ENCODE peak calls at places on chromosomes 3 and 15, in ten cellular contexts. L is G401, U is mammary epithelial cell, D is NCI-H446 treated with DMSO at 0.1 percent for 48 hours, V is frontal cortex, Z is DMS 273 treated with DMSO at 0.1 percent for 48 hours, A is ACHN, Y is AG08396, S is T-helper 9 cell, O is foreskin fibroblast. C is an unnamed sample.

GRCh38 chr15:63465104-63465503 is 39.3 kb upstream of the USP3 start:
- DNase-seq in L (peak), Y (peak), V (no peak), A (peak), O (peak), U (peak), S (no peak), Z (no peak), D (peak), C (peak)

GRCh38 chr15:34841220-34841841 is 46.0 kb upstream of the ACTC1 start:
- DNase-seq in Y (no peak), D (peak), U (no peak), L (no peak), Z (no peak), A (no peak), O (no peak), V (no peak), S (no peak), C (no peak)

GRCh38 chr3:130661116-130661515 is 85.5 kb downstream of the PIK3R4 start:
- DNase-seq in S (no peak), D (peak), A (no peak), L (no peak), V (no peak), U (no peak), Y (no peak), O (peak), Z (no peak), C (no peak)

GRCh38 chr15:75646944-75647364 is 758 bp upstream of the SNX33 start:
- DNase-seq in U (peak), V (no peak), Y (peak), L (peak), S (no peak), A (no peak), O (peak), D (no peak), Z (no peak), C (peak)

GRCh38 chr15:90219421-90220141 is 14.2 kb downstream of the CIB1 start:
- DNase-seq in Y (peak), V (peak), A (peak), U (no peak), L (no peak), O (no peak), S (peak), Z (peak), D (no peak), C (no peak)

GRCh38 chr3:193132247-193132646 is 108.8 kb upstream of the PLAAT1 start:
- DNase-seq in D (no peak), O (peak), Z (no peak), U (no peak), V (no peak), A (no peak), Y (no peak), S (no peak), L (no peak), C (no peak)

GRCh38 chr3:108487439-108487838 is 23.0 kb downstream of the MYH15 start:
- DNase-seq in U (no peak), Z (no peak), A (no peak), D (no peak), Y (no peak), S (no peak), V (no peak), O (no peak), L (no peak), C (no peak)

GRCh38 chr3:84108442-84108971 is 850.3 kb upstream of the CADM2 start:
- DNase-seq in S (no peak), Y (peak), O (no peak), L (no peak), U (peak), V (peak), D (no peak), A (peak), Z (no peak), C (peak)

GRCh38 chr3:8561365-8561764 is 59.7 kb downstream of the LMCD1 start:
- DNase-seq in A (no peak), D (no peak), Z (no peak), U (no peak), O (no peak), S (no peak), L (no peak), V (no peak), Y (no peak), C (no peak)

GRCh38 chr3:72190050-72190449 is 405.1 kb upstream of the PROK2 start:
- DNase-seq in S (no peak), Z (no peak), A (no peak), V (no peak), Y (no peak), O (no peak), D (no peak), L (no peak), U (no peak), C (no peak)

GRCh38 chr3:47394140-47394855 is 13.5 kb downstream of the PTPN23 start:
- DNase-seq in A (no peak), S (no peak), D (no peak), U (no peak), Z (no peak), V (no peak), L (peak), Y (peak), O (peak), C (no peak)

GRCh38 chr3:32861681-32862080 is 43.9 kb downstream of the TRIM71 start:
- DNase-seq in V (no peak), U (no peak), D (no peak), L (no peak), A (no peak), O (no peak), Y (no peak), Z (no peak), S (no peak), C (no peak)

GRCh38 chr3:172281884-172282283 is 166.4 kb downstream of the GHSR start:
- DNase-seq in Y (no peak), A (no peak), O (no peak), U (no peak), L (no peak), V (no peak), S (no peak), Z (no peak), D (no peak), C (no peak)